ENCODE peak calls at places on chromosomes 6 and 20, in eight cellular contexts. C, N, T, L, W, K, Y and A are unnamed samples.

GRCh38 chr20:39289316-39289715 is 327.2 kb downstream of the DHX35 start:
- DNase-seq in C (no peak), N (no peak), T (peak; percentile 78), L (no peak), W (no peak), K (no peak), Y (no peak), A (no peak)

GRCh38 chr6:24330137-24330732 is 27.6 kb downstream of the DCDC2 start:
- DNase-seq in C (no peak), N (no peak), T (no peak), L (no peak), W (no peak), K (no peak), Y (peak; percentile 55), A (no peak)

GRCh38 chr6:17580518-17581048 is 19.5 kb upstream of the FAM8A1 start:
- DNase-seq in C (peak; percentile 27), N (no peak), T (peak; percentile 51), L (no peak), W (peak; percentile 24), K (peak; percentile 19), Y (peak; percentile 55), A (peak; percentile 43)

GRCh38 chr6:158086706-158087518 is 81.2 kb downstream of the SERAC1 start:
- DNase-seq in C (no peak), N (no peak), T (no peak), L (no peak), W (no peak), K (no peak), Y (no peak), A (peak; percentile 65)

GRCh38 chr6:35603326-35604202 is 85.2 kb downstream of the FKBP5 start:
- DNase-seq in C (no peak), N (no peak), T (no peak), L (no peak), W (no peak), K (no peak), Y (peak; percentile 36), A (no peak)

GRCh38 chr6:85394853-85395538 is 54.9 kb upstream of the NT5E start:
- DNase-seq in C (no peak), N (no peak), T (no peak), L (no peak), W (no peak), K (no peak), Y (peak; percentile 44), A (no peak)

GRCh38 chr6:135935951-135936601 is 84.6 kb downstream of the PDE7B start:
- DNase-seq in C (no peak), N (no peak), T (no peak), L (no peak), W (no peak), K (no peak), Y (peak; percentile 79), A (peak; percentile 66)

GRCh38 chr6:161216616-161217205 is 57.1 kb downstream of the AGPAT4 start:
- DNase-seq in C (no peak), N (no peak), T (no peak), L (no peak), W (no peak), K (no peak), Y (no peak), A (no peak)

GRCh38 chr20:25548613-25549086 is 36.7 kb downstream of the NINL start:
- DNase-seq in C (no peak), N (no peak), T (peak; percentile 39), L (no peak), W (no peak), K (no peak), Y (no peak), A (no peak)

GRCh38 chr6:5030596-5031136 is 26.8 kb upstream of the RPP40 start:
- DNase-seq in C (peak; percentile 84), N (no peak), T (peak; percentile 96), L (peak; percentile 79), W (peak; percentile 88), K (peak; percentile 51), Y (peak; percentile 74), A (peak; percentile 86)

GRCh38 chr6:29568021-29568420 is 8.5 kb upstream of the UBD start:
- DNase-seq in C (no peak), N (no peak), T (no peak), L (no peak), W (no peak), K (no peak), Y (no peak), A (no peak)

GRCh38 chr20:50187403-50188051 is 3.1 kb upstream of the CEBPB start:
- DNase-seq in C (peak; percentile 77), N (no peak), T (peak; percentile 70), L (no peak), W (peak; percentile 60), K (no peak), Y (peak; percentile 62), A (peak; percentile 47)

GRCh38 chr6:136607204-136607931 is 57.1 kb upstream of the MAP7 start:
- DNase-seq in C (no peak), N (no peak), T (no peak), L (no peak), W (no peak), K (no peak), Y (peak; percentile 66), A (no peak)

GRCh38 chr20:10984899-10985298 is 311.1 kb upstream of the JAG1 start:
- DNase-seq in C (no peak), N (no peak), T (no peak), L (no peak), W (no peak), K (no peak), Y (no peak), A (no peak)

GRCh38 chr6:109686566-109686965 is 4.4 kb downstream of the AK9 start:
- DNase-seq in C (no peak), N (no peak), T (no peak), L (no peak), W (no peak), K (no peak), Y (no peak), A (no peak)

GRCh38 chr20:39645130-39645529 is 683.0 kb downstream of the DHX35 start:
- DNase-seq in C (no peak), N (no peak), T (no peak), L (peak; percentile 36), W (no peak), K (no peak), Y (no peak), A (no peak)

GRCh38 chr6:155412335-155412734 is 43.3 kb downstream of the NOX3 start:
- DNase-seq in C (no peak), N (no peak), T (no peak), L (no peak), W (no peak), K (no peak), Y (peak; percentile 38), A (no peak)

GRCh38 chr6:41408576-41408975 is 73.2 kb downstream of the NCR2 start:
- DNase-seq in C (no peak), N (no peak), T (peak; percentile 68), L (no peak), W (no peak), K (no peak), Y (no peak), A (no peak)

GRCh38 chr20:57470212-57470522 is 54.8 kb downstream of the CTCFL start:
- DNase-seq in C (no peak), N (no peak), T (no peak), L (no peak), W (no peak), K (no peak), Y (no peak), A (peak; percentile 46)

GRCh38 chr20:43831496-43832065 is 83.1 kb upstream of the TOX2 start:
- DNase-seq in C (no peak), N (no peak), T (no peak), L (no peak), W (no peak), K (no peak), Y (no peak), A (no peak)

GRCh38 chr6:33433560-33434191 is 13.8 kb downstream of the SYNGAP1 start:
- DNase-seq in C (peak; percentile 69), N (no peak), T (peak; percentile 64), L (no peak), W (no peak), K (no peak), Y (peak; percentile 65), A (no peak)

GRCh38 chr20:31862506-31862905 is 7.8 kb downstream of the DUSP15 start:
- DNase-seq in C (no peak), N (no peak), T (peak; percentile 39), L (no peak), W (peak; percentile 48), K (no peak), Y (no peak), A (no peak)

DNA sequence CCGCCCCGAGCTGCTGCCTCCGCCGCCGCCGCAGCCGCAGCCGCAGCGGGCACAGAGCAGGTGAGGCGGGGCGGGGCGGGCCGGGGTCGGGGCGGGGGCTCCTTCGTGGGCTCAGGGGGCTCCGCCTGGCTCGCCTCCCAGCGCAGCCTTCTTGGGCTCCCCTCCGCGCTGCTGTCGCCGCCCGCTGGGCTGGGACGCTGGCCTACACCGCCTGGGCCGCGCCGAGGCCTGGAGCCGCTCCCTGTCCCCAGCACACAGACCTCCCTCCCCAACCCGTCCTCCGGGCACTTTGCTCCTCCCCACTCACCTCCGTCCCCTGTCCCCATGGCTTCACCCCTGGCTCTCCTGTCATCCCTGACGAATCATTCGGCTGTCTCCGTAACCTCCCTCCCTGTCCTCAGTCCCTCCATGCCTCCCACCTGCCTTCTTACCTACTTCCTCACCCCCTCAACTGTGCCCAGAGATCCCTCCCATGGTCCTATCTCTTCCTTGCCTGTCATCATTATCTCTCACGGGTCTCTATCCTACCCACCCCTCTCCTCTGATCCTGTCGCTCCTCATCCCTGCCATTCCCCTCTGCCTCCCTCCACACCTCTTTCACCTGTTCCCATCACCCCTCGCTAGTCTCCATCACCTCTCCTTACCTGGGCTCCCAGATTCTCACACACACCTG is 504 bp downstream of the TTBK1 start:
- DNase-seq in C (no peak), N (no peak), T (peak; percentile 67), L (no peak), W (no peak), K (no peak), Y (no peak), A (no peak)
- H3K27me3 ChIP-seq in C (peaks cover 12% of the 10 kb centered on the region), N (peaks cover 78% of the 10 kb centered on the region), T (peaks cover 83% of the 10 kb centered on the region), L (peaks cover 51% of the 10 kb centered on the region), W (peaks cover 24% of the 10 kb centered on the region), K (peaks cover 45% of the 10 kb centered on the region), Y (peaks cover 59% of the 10 kb centered on the region), A (no peaks in the 10 kb centered on the region)

DNA sequence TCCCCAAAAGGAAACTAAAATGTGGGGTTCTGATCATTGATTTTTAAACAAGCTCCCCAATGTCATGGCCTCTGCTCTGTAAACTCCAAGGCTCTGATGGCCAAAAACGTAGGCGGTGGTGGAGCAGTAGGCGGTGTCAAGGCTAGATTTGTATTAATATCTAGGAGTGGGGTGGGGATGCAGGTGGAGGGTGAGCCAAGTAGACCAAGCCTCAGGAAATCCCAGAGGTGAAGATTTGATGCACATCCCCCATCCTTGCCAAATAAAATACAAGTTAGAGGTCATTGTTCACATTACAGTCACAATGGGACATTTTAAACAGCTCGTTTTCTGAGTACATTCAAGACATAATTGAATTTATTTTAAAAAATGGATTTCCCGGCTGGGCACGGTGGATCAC is 30.9 kb upstream of the TBC1D7 start:
- DNase-seq in C (peak; percentile 24), N (no peak), T (no peak), L (no peak), W (no peak), K (no peak), Y (no peak), A (no peak)
- H3K27ac ChIP-seq in C (no peak overlapping the region), N (no peak overlapping the region), T (no peak overlapping the region), L (no peak overlapping the region), W (no peak overlapping the region), K (no peak overlapping the region), Y (no peak overlapping the region), A (no peak overlapping the region)

GRCh38 chr20:14710941-14711340 is 373.5 kb upstream of the FLRT3 start:
- DNase-seq in C (no peak), N (no peak), T (no peak), L (no peak), W (no peak), K (no peak), Y (no peak), A (no peak)
- H3K27me3 ChIP-seq in C (no peaks in the 10 kb centered on the region), N (no peaks in the 10 kb centered on the region), T (no peaks in the 10 kb centered on the region), L (no peaks in the 10 kb centered on the region), W (no peaks in the 10 kb centered on the region), K (no peaks in the 10 kb centered on the region), Y (no peaks in the 10 kb centered on the region), A (no peaks in the 10 kb centered on the region)

GRCh38 chr20:23225407-23226060 is 125.1 kb upstream of the NXT1 start:
- DNase-seq in C (peak; percentile 33), N (peak; percentile 53), T (no peak), L (no peak), W (no peak), K (no peak), Y (peak; percentile 76), A (peak; percentile 67)
- H3K27ac ChIP-seq in C (no peak overlapping the region), N (no peak overlapping the region), T (no peak overlapping the region), L (no peak overlapping the region), W (no peak overlapping the region), K (no peak overlapping the region), Y (no peak overlapping the region), A (no peak overlapping the region)